ENCODE peak calls at places on chromosome 1, in ten cellular contexts. E is fibroblast of lung; B is tibial artery; R is GM13977; U is activated CD8-positive, alpha-beta T cell treated with anti-CD3 and anti-CD28 coated beads for 36 hours; P is astrocyte of the spinal cord; Q is fibroblast of mammary gland; Z is psoas muscle; A is suprapubic skin; H is Panc1. W is an unnamed sample.

GRCh38 chr1:116711061-116711582 is 43.1 kb upstream of the CD2 start:
- DNase-seq in B (no peak), A (no peak), Q (no peak), R (no peak), Z (no peak), P (no peak), E (no peak), H (no peak), U (peak; percentile 58), W (no peak)

GRCh38 chr1:173191011-173191410 is 16.1 kb downstream of the TNFSF4 start:
- DNase-seq in E (no peak), H (no peak), R (no peak), P (no peak), Q (no peak), B (no peak), A (no peak), Z (no peak), U (no peak), W (no peak)

GRCh38 chr1:95233321-95233736 is 681 bp upstream of the RWDD3 start:
- DNase-seq in P (no peak), B (peak; percentile 69), R (no peak), H (no peak), Z (peak; percentile 33), U (no peak), Q (peak; percentile 33), E (peak; percentile 31), A (no peak), W (no peak)

GRCh38 chr1:220301630-220302029 is 29.4 kb upstream of the RAB3GAP2 start:
- DNase-seq in H (no peak), Z (no peak), A (no peak), R (no peak), B (no peak), Q (no peak), E (no peak), U (no peak), P (no peak), W (no peak)

GRCh38 chr1:209241481-209241880 is 342.0 kb upstream of the CAMK1G start:
- DNase-seq in Z (no peak), Q (peak; percentile 17), A (no peak), R (no peak), H (no peak), E (peak; percentile 10), B (no peak), U (no peak), P (no peak), W (no peak)

GRCh38 chr1:7478142-7478796 is 292.8 kb upstream of the VAMP3 start:
- DNase-seq in E (no peak), Z (no peak), H (no peak), A (no peak), P (no peak), Q (no peak), U (no peak), R (no peak), B (no peak), W (no peak)

GRCh38 chr1:20921285-20921684 is 134.2 kb upstream of the HP1BP3 start:
- DNase-seq in Z (no peak), P (no peak), R (no peak), H (no peak), E (peak; percentile 18), Q (no peak), U (no peak), B (no peak), A (no peak), W (no peak)

GRCh38 chr1:33925586-33925985 is 61.7 kb downstream of the HMGB4 start:
- DNase-seq in Q (no peak), R (no peak), P (no peak), B (no peak), E (peak; percentile 9), A (no peak), Z (no peak), H (no peak), U (no peak), W (no peak)

GRCh38 chr1:28050746-28051145 is 37.7 kb downstream of the EYA3 start:
- DNase-seq in E (peak; percentile 16), P (no peak), H (no peak), R (no peak), Z (no peak), Q (no peak), A (no peak), B (no peak), U (no peak), W (no peak)

GRCh38 chr1:211912064-211912463 is 81.5 kb upstream of the LPGAT1 start:
- DNase-seq in H (no peak), E (no peak), U (no peak), P (no peak), A (no peak), B (no peak), Z (no peak), Q (no peak), R (no peak), W (no peak)

GRCh38 chr1:193338194-193338593 is 151.8 kb upstream of the B3GALT2 start:
- DNase-seq in A (no peak), Z (no peak), H (no peak), U (no peak), E (peak; percentile 26), R (peak; percentile 66), B (no peak), Q (peak; percentile 39), P (peak; percentile 47), W (no peak)

GRCh38 chr1:2148691-2149090 is 45.9 kb downstream of the FAAP20 start:
- DNase-seq in A (no peak), Q (no peak), E (no peak), B (no peak), U (peak; percentile 78), R (no peak), Z (no peak), H (no peak), P (no peak), W (no peak)

GRCh38 chr1:174200746-174201145 is 41.4 kb downstream of the RABGAP1L start:
- DNase-seq in E (no peak), P (no peak), U (peak; percentile 10), B (no peak), R (no peak), A (no peak), Q (no peak), Z (no peak), H (no peak), W (no peak)

GRCh38 chr1:181397841-181398240 is 85.5 kb upstream of the CACNA1E start:
- DNase-seq in U (peak; percentile 51), H (no peak), Q (no peak), Z (no peak), P (no peak), E (no peak), A (no peak), R (peak; percentile 46), B (no peak), W (no peak)

GRCh38 chr1:201739492-201740085 is 89.4 kb upstream of the IPO9 start:
- DNase-seq in H (no peak), U (peak; percentile 65), Q (no peak), A (peak; percentile 89), R (peak; percentile 58), E (peak; percentile 50), B (peak; percentile 79), Z (peak; percentile 46), P (no peak), W (peak; percentile 54)
- TF ChIP-seq CTCF in H (no peak), U (no peak), Q (no peak), A (no peak), R (no peak), E (no peak), B (no peak), Z (no peak), P (no peak), W (no peak)

GRCh38 chr1:203215573-203215972 is 13.9 kb downstream of the CHIT1 start:
- DNase-seq in E (no peak), Z (no peak), A (no peak), Q (no peak), B (no peak), U (no peak), H (no peak), P (no peak), R (no peak), W (no peak)

GRCh38 chr1:203217668-203218067 is 11.8 kb downstream of the CHIT1 start:
- DNase-seq in H (no peak), R (no peak), P (no peak), Q (no peak), E (no peak), A (no peak), Z (no peak), B (no peak), U (no peak), W (no peak)

GRCh38 chr1:203219171-203219570 is 10.3 kb downstream of the CHIT1 start:
- DNase-seq in B (no peak), A (no peak), Q (no peak), Z (no peak), R (no peak), H (no peak), P (no peak), E (no peak), U (no peak), W (no peak)

GRCh38 chr1:203216274-203217138 is 13.0 kb downstream of the CHIT1 start:
- DNase-seq in R (peak; percentile 75), B (peak; percentile 69), H (peak; percentile 53), U (peak; percentile 69), A (no peak), E (peak; percentile 75), P (peak; percentile 68), Q (peak; percentile 68), Z (peak; percentile 41), W (peak; percentile 76)

GRCh38 chr1:203217139-203217621 is 12.3 kb downstream of the CHIT1 start:
- DNase-seq in E (no peak), B (no peak), P (no peak), H (no peak), U (no peak), A (no peak), Q (no peak), R (no peak), Z (no peak), W (peak; percentile 31)
- TF ChIP-seq CTCF in E (no peak), B (no peak), P (no peak), H (no peak), U (no peak), A (no peak), Q (no peak), R (peak; percentile 3), Z (no peak), W (no peak)

GRCh38 chr1:924619-925323 is 1.0 kb downstream of the SAMD11 start:
- DNase-seq in Z (peak; percentile 53), Q (no peak), H (no peak), P (no peak), R (no peak), A (no peak), E (peak; percentile 20), B (no peak), U (no peak), W (peak; percentile 41)
- TF ChIP-seq CTCF in Z (no peak), Q (no peak), H (peak; percentile 51), P (peak; percentile 6), R (peak; percentile 3), A (no peak), E (no peak), B (no peak), U (no peak), W (no peak)

DNA sequence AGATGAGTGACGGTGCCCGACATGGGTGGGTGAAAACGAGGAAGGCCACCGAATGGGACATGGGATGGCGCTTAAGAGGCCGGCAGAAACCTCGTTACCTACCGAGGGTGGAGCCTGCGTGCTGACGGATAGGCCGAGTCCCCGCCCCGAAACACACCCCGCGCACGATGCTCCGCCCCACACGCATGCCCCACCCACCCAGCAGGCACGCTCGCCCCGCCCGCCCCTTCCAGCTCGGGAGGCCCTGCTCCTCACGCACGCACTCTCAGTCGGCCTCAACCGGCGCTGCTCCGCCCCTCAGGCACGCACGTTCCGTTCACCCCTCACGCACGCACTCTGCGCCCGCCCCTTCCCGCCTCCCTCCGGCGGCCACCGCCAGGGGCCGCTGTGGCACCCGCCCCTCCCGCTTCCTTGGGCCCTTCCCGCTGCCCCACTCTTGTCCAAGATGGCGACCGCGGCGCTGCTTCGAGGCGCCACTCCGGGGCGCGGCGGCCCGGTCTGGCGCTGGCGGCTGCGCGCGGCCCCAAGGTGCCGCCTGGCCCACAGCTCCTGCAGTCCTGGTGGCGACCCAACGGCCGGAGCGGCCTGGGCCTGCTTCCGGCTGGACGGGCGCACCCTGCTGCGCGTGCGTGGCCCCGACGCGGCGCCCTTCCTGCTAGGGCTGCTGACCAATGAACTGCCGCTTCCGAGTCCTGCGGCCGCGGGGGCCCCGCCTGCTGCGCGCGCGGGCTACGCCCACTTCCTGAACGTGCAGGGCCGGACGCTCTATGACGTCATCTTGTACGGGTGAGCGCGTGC is at the start of gene IBA57:
- DNase-seq in E (peak; percentile 99), R (peak; percentile 99), H (peak; percentile 87), U (peak; percentile 99), A (peak; percentile 100), Q (peak; percentile 98), B (peak; percentile 100), P (peak; percentile 99), Z (peak; percentile 100), W (peak; percentile 99)
- TF ChIP-seq CTCF in E (peak; percentile 74), R (peak; percentile 93), H (peak; percentile 98), U (peak; percentile 57), A (peak; percentile 89), Q (peak; percentile 62), B (peak; percentile 92), P (peak; percentile 84), Z (peak; percentile 85), W (peak; percentile 95)